ENCODE peak calls at places on chromosomes 3 and 15, in four cellular contexts. L, O, D and A are unnamed samples.

GRCh38 chr15:46386356-46386755 is 751.5 kb downstream of the SQOR start:
- DNase-seq in L (no peak), D (no peak), O (no peak), A (no peak)

GRCh38 chr3:81769271-81769670 is 7.8 kb upstream of the GBE1 start:
- DNase-seq in D (no peak), L (no peak), O (no peak), A (no peak)

GRCh38 chr15:41904487-41905359 is 10.9 kb upstream of the SPTBN5 start:
- DNase-seq in D (peak), O (peak), L (peak), A (peak)

GRCh38 chr15:31227954-31228542 is 98.6 kb upstream of the KLF13 start:
- DNase-seq in D (no peak), O (no peak), L (no peak), A (no peak)

GRCh38 chr15:51108933-51109550 is 14.3 kb upstream of the TNFAIP8L3 start:
- DNase-seq in D (no peak), L (no peak), O (no peak), A (no peak)

GRCh38 chr3:181458857-181459256 is 252.9 kb upstream of the SOX2 start:
- DNase-seq in L (no peak), O (no peak), D (no peak), A (no peak)

GRCh38 chr3:64796597-64796996 is 108.8 kb upstream of the ADAMTS9 start:
- DNase-seq in O (no peak), D (no peak), L (no peak), A (no peak)

GRCh38 chr15:78944669-78945407 is at the start of gene CTSH:
- DNase-seq in O (peak), D (peak), L (peak), A (peak)

GRCh38 chr3:139533781-139534443 is 5.6 kb downstream of the RBP1 start:
- DNase-seq in O (peak), L (no peak), D (peak), A (peak)

GRCh38 chr3:64340636-64341240 is 115.5 kb upstream of the PRICKLE2 start:
- DNase-seq in L (no peak), D (no peak), O (no peak), A (no peak)

GRCh38 chr3:117706731-117707130 is 997.2 kb downstream of the TUSC7 start:
- DNase-seq in L (no peak), D (no peak), O (no peak), A (no peak)

GRCh38 chr3:141846050-141846433 is 30.4 kb upstream of the ATP1B3 start:
- DNase-seq in O (no peak), L (no peak), D (no peak), A (no peak)

GRCh38 chr15:75309711-75310110 is 26.2 kb upstream of the COMMD4 start:
- DNase-seq in L (no peak), D (no peak), O (peak), A (no peak)

GRCh38 chr15:75313116-75313845 is 22.6 kb upstream of the COMMD4 start:
- DNase-seq in D (no peak), L (no peak), O (no peak), A (no peak)

DNA sequence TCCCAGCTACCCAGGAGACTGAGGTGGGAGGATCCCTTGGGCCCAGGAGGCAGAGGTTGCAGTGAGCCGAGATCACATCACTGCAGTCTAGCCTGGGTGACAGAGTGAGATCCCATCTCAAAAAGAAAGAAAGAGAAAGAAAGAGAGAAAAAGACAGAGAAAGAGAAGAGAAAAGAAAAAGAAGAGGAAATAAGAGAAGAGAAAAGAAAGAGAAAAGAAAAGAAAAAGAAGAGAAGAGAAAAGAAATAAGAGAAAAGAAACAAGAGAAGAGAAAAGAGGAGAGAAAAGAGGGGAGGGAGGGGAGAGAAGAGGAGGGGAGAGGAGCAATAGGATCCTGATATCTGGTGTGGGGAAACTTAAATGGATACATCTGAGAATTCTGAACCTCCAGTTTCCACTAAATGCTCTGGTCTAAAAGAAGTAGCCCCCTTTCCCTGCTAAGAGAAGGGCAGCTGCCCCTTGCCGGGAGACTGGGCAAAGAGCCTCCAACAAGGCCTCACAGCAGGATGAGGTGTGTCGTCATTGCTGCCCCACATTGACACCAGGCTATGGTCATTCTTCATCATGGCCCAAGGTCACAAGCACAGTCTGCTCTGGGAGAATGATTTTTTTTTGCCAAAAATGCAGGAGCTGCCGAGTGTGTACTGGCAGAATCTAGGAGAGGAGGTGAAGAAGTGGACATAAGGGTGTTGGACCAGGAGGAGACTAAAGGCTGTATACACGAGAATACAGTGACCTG is 21.1 kb upstream of the COMMD4 start:
- DNase-seq in O (no peak), L (no peak), D (no peak), A (no peak)
- TF ChIP-seq ELF4 in O (no peak), L (no peak), D (no peak), A (no peak)

DNA sequence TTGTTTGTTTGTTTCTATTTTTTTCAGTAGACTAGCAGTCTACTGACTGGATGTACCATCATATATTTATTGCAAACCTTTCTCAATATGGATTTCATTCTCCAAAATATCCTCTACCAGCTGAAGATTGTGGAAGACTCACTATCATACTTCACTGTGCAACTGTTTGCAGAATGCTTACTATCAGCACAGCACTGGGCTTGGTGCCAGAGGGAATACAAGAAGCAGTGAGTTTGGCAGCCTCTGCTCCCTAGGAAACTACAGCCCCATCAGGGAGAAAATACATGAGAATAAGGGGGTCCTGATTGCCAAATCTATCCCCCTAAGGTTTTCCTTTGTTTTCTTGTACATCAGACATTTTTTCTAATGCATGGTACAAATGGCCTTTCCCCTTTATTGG is 27.5 kb downstream of the AQP9 start:
- DNase-seq in L (no peak), D (no peak), O (peak), A (no peak)
- TF ChIP-seq ELF4 in L (no peak), D (no peak), O (no peak), A (no peak)

GRCh38 chr3:144875251-144875650 is 903.6 kb downstream of the DIPK2A start:
- DNase-seq in D (no peak), L (no peak), O (no peak), A (no peak)
- TF ChIP-seq ELF4 in D (no peak), L (no peak), O (no peak), A (no peak)

DNA sequence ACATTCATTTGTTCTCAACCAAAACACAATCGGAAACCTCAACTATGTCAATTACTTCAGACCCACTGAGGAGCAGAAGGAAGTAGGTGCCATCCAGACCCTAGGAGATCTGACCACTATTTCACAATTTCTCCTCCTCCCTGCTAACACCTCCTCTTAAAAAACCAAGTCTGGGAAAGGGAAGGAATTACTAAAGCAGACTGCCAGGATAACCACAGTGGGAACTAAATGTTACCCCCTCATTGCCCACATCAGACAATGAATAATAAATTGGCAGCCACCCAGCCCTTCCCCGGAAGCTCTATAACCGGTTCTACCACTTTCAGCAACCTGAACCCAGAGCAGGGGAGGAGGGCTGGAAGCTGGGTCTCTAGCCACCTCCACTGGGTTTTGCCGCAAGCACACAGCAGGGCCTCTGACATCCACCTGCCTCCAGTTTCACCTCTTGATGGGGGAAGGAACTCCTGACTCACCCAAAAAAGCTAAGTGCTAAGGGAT is 17.6 kb downstream of the C15orf62 start:
- DNase-seq in O (no peak), D (no peak), L (peak), A (no peak)
- TF ChIP-seq ELF4 in O (no peak), D (no peak), L (no peak), A (no peak)

GRCh38 chr3:188439080-188439479 is 285.1 kb downstream of the LPP start:
- DNase-seq in O (no peak), L (no peak), D (no peak), A (no peak)
- TF ChIP-seq ELF4 in O (no peak), L (no peak), D (no peak), A (no peak)

GRCh38 chr3:62171789-62172188 is 201.6 kb downstream of the FEZF2 start:
- DNase-seq in L (no peak), O (no peak), D (no peak), A (no peak)

GRCh38 chr3:62168356-62168755 is 205.0 kb downstream of the FEZF2 start:
- DNase-seq in L (no peak), D (no peak), O (no peak), A (no peak)

GRCh38 chr3:62167566-62168262 is 205.6 kb downstream of the FEZF2 start:
- DNase-seq in L (no peak), O (no peak), D (no peak), A (no peak)

GRCh38 chr3:62172199-62172598 is 201.2 kb downstream of the FEZF2 start:
- DNase-seq in L (no peak), O (no peak), D (no peak), A (no peak)

DNA sequence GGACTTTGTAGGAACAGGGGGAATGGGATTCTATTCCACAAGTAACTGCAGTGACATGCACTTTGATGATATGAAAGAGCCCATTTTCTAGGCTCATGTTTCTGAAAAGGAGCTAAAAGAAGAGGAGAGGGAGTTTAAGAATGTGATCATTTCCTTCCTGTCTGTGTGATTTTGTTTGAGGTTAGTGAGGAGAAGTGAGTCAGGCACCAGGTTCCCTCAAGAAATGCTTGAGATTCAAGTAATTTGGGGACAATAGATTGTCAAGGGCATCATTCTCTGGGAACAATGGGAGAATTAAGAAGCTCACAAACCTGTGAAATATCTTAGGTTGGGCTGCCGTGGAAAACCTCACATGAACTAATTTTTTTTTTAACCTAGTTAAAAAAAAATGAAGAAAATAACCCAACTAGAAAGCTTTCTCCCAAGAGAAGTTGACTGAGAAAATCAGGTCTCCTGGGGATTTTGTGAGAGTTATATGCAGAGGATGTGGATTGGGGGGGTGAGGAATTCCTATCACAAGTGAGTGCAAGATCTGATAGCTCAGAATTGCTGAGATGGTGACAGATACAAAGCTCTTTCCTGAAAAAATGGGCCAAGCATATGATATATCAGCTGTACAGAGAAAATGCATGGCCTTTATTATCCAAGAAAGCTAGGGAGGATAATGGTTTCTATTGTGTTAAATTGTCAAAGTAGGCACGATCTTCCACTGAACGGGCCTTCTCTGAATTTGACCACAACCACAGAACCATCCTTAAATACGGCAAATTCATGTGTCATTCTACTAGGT is 203.3 kb downstream of the FEZF2 start:
- DNase-seq in L (no peak), D (no peak), O (no peak), A (no peak)
- TF ChIP-seq ELF4 in L (no peak), D (no peak), O (no peak), A (no peak)

GRCh38 chr3:35639251-35640185 is at the start of gene ARPP21:
- DNase-seq in L (peak), D (no peak), O (no peak), A (no peak)
- TF ChIP-seq ELF4 in L (no peak), D (no peak), O (no peak), A (no peak)